ENCODE peak calls at places on chromosomes 4 and X, in five cellular contexts. One of them, this sample, is unnamed.

GRCh38 chr4:107808572-107808971 is 16.2 kb upstream of the SGMS2 start:
- DNase-seq in HTR-8/SVneo: no peak
- DNase-seq in GM12891: no peak
- DNase-seq in NCI-H2227 treated with DMSO at 0.1 percent for 48 hours: no peak
- DNase-seq in neural crest cell: no peak
- DNase-seq in this sample: no peak

GRCh38 chrX:22325091-22325490 is 52.4 kb downstream of the CBLL2 start:
- DNase-seq in neural crest cell: no peak
- DNase-seq in NCI-H2227 treated with DMSO at 0.1 percent for 48 hours: no peak
- DNase-seq in HTR-8/SVneo: no peak
- DNase-seq in GM12891: no peak
- DNase-seq in this sample: peak

GRCh38 chr4:26238426-26238781 is 82.4 kb upstream of the RBPJ start:
- DNase-seq in GM12891: no peak
- DNase-seq in NCI-H2227 treated with DMSO at 0.1 percent for 48 hours: peak
- DNase-seq in HTR-8/SVneo: no peak
- DNase-seq in neural crest cell: no peak
- DNase-seq in this sample: no peak

GRCh38 chr4:185322805-185323204 is 72.9 kb downstream of the LRP2BP start:
- DNase-seq in HTR-8/SVneo: no peak
- DNase-seq in neural crest cell: no peak
- DNase-seq in NCI-H2227 treated with DMSO at 0.1 percent for 48 hours: no peak
- DNase-seq in GM12891: no peak
- DNase-seq in this sample: no peak

GRCh38 chr4:139279723-139280620 is at the start of gene MGARP:
- DNase-seq in GM12891: no peak
- DNase-seq in neural crest cell: peak
- DNase-seq in NCI-H2227 treated with DMSO at 0.1 percent for 48 hours: no peak
- DNase-seq in HTR-8/SVneo: peak
- DNase-seq in this sample: no peak

GRCh38 chr4:107600456-107600855 is 119.6 kb downstream of the PAPSS1 start:
- DNase-seq in HTR-8/SVneo: no peak
- DNase-seq in neural crest cell: no peak
- DNase-seq in GM12891: no peak
- DNase-seq in NCI-H2227 treated with DMSO at 0.1 percent for 48 hours: no peak
- DNase-seq in this sample: no peak

GRCh38 chr4:141853091-141853734 is 216.8 kb downstream of the IL15 start:
- DNase-seq in NCI-H2227 treated with DMSO at 0.1 percent for 48 hours: no peak
- DNase-seq in GM12891: no peak
- DNase-seq in neural crest cell: no peak
- DNase-seq in HTR-8/SVneo: peak
- DNase-seq in this sample: no peak

GRCh38 chrX:136665258-136665900 is 17.4 kb downstream of the CD40LG start:
- DNase-seq in neural crest cell: no peak
- DNase-seq in HTR-8/SVneo: no peak
- DNase-seq in NCI-H2227 treated with DMSO at 0.1 percent for 48 hours: no peak
- DNase-seq in GM12891: no peak
- DNase-seq in this sample: no peak

GRCh38 chrX:73214366-73215094 is at the start of gene NAP1L2:
- DNase-seq in GM12891: no peak
- DNase-seq in HTR-8/SVneo: peak
- DNase-seq in NCI-H2227 treated with DMSO at 0.1 percent for 48 hours: peak
- DNase-seq in neural crest cell: peak
- DNase-seq in this sample: peak

GRCh38 chrX:30513284-30513683 is 64.3 kb downstream of the TASL start:
- DNase-seq in HTR-8/SVneo: no peak
- DNase-seq in GM12891: no peak
- DNase-seq in NCI-H2227 treated with DMSO at 0.1 percent for 48 hours: no peak
- DNase-seq in neural crest cell: no peak
- DNase-seq in this sample: no peak

GRCh38 chr4:158666892-158667291 is 4.8 kb downstream of the C4orf46 start:
- DNase-seq in neural crest cell: no peak
- DNase-seq in GM12891: no peak
- DNase-seq in NCI-H2227 treated with DMSO at 0.1 percent for 48 hours: no peak
- DNase-seq in HTR-8/SVneo: no peak
- DNase-seq in this sample: no peak

GRCh38 chr4:25448379-25449109 is 71.5 kb downstream of the ANAPC4 start:
- DNase-seq in HTR-8/SVneo: peak
- DNase-seq in neural crest cell: no peak
- DNase-seq in NCI-H2227 treated with DMSO at 0.1 percent for 48 hours: no peak
- DNase-seq in GM12891: no peak
- DNase-seq in this sample: no peak

GRCh38 chr4:4289575-4289929 is 402 bp downstream of the LYAR start:
- DNase-seq in neural crest cell: no peak
- DNase-seq in HTR-8/SVneo: no peak
- DNase-seq in NCI-H2227 treated with DMSO at 0.1 percent for 48 hours: no peak
- DNase-seq in GM12891: no peak
- DNase-seq in this sample: no peak

GRCh38 chr4:140176735-140177134 is 22.8 kb upstream of the MAML3 start:
- DNase-seq in neural crest cell: no peak
- DNase-seq in HTR-8/SVneo: no peak
- DNase-seq in NCI-H2227 treated with DMSO at 0.1 percent for 48 hours: no peak
- DNase-seq in GM12891: no peak
- DNase-seq in this sample: no peak

GRCh38 chr4:65738134-65738533 is 67.8 kb upstream of the EPHA5 start:
- DNase-seq in neural crest cell: no peak
- DNase-seq in HTR-8/SVneo: no peak
- DNase-seq in GM12891: no peak
- DNase-seq in NCI-H2227 treated with DMSO at 0.1 percent for 48 hours: no peak
- DNase-seq in this sample: no peak

GRCh38 chr4:10157478-10158354 is 41.1 kb upstream of the WDR1 start:
- DNase-seq in neural crest cell: peak
- DNase-seq in GM12891: peak
- DNase-seq in HTR-8/SVneo: peak
- DNase-seq in NCI-H2227 treated with DMSO at 0.1 percent for 48 hours: peak
- DNase-seq in this sample: peak

GRCh38 chr4:7295201-7295916 is 103.0 kb downstream of the SORCS2 start:
- DNase-seq in GM12891: no peak
- DNase-seq in HTR-8/SVneo: no peak
- DNase-seq in neural crest cell: peak
- DNase-seq in NCI-H2227 treated with DMSO at 0.1 percent for 48 hours: no peak
- DNase-seq in this sample: no peak